ENCODE peak calls at places on chromosomes 6 and 20, in four cellular contexts. One of them, this sample, is unnamed.

GRCh38 chr6:156928126-156928525 is 150.9 kb downstream of the ARID1B start:
- DNase-seq in heart right ventricle: no peak
- DNase-seq in esophagus muscularis mucosa: no peak
- DNase-seq in body of pancreas: no peak
- DNase-seq in this sample: no peak

GRCh38 chr6:38716825-38717224 is 1.7 kb downstream of the DNAH8 start:
- DNase-seq in heart right ventricle: no peak
- DNase-seq in body of pancreas: no peak
- DNase-seq in esophagus muscularis mucosa: no peak
- DNase-seq in this sample: no peak

GRCh38 chr6:148750826-148751225 is 4.0 kb downstream of the UST start:
- DNase-seq in esophagus muscularis mucosa: no peak
- DNase-seq in body of pancreas: peak
- DNase-seq in heart right ventricle: no peak
- DNase-seq in this sample: peak

GRCh38 chr6:155213611-155214372 is 50.0 kb upstream of the CLDN20 start:
- DNase-seq in body of pancreas: no peak
- DNase-seq in esophagus muscularis mucosa: no peak
- DNase-seq in heart right ventricle: no peak
- DNase-seq in this sample: no peak

GRCh38 chr6:63644668-63645326 is 9.2 kb downstream of the PHF3 start:
- DNase-seq in body of pancreas: no peak
- DNase-seq in heart right ventricle: peak
- DNase-seq in esophagus muscularis mucosa: no peak
- DNase-seq in this sample: no peak

GRCh38 chr6:21355638-21356037 is 237.9 kb upstream of the SOX4 start:
- DNase-seq in body of pancreas: no peak
- DNase-seq in heart right ventricle: no peak
- DNase-seq in esophagus muscularis mucosa: no peak
- DNase-seq in this sample: no peak

GRCh38 chr6:105646391-105646867 is 243.5 kb upstream of the PREP start:
- DNase-seq in esophagus muscularis mucosa: no peak
- DNase-seq in heart right ventricle: no peak
- DNase-seq in body of pancreas: no peak
- DNase-seq in this sample: no peak

GRCh38 chr20:6381887-6382286 is 259.1 kb upstream of the FERMT1 start:
- DNase-seq in esophagus muscularis mucosa: no peak
- DNase-seq in body of pancreas: no peak
- DNase-seq in heart right ventricle: no peak
- DNase-seq in this sample: no peak

GRCh38 chr6:167811689-167812487 is 14.8 kb upstream of the AFDN start:
- DNase-seq in body of pancreas: no peak
- DNase-seq in esophagus muscularis mucosa: peak
- DNase-seq in heart right ventricle: no peak
- DNase-seq in this sample: no peak

GRCh38 chr6:139370707-139371345 is 3.6 kb downstream of the CITED2 start:
- DNase-seq in heart right ventricle: no peak
- DNase-seq in esophagus muscularis mucosa: no peak
- DNase-seq in body of pancreas: no peak
- DNase-seq in this sample: no peak

This sample was measured in adrenal gland.